ENCODE peak calls at places on chromosome 11, in six cellular contexts. One of them, this sample, is unnamed.
A peak's percentile ranks its signal among the peaks of the same experiment; 100 is the strongest.

GRCh38 chr11:86955674-86956522 is 703 bp upstream of the FZD4 start:
- DNase-seq in HepG2: peak; percentile 88
- DNase-seq in K562: peak; percentile 89
- DNase-seq in GM12891: peak; percentile 53
- DNase-seq in H1: no peak
- DNase-seq in GM12878: peak; percentile 5
- DNase-seq in this sample: peak; percentile 47

GRCh38 chr11:71151561-71151960 is 100.8 kb downstream of the SHANK2 start:
- DNase-seq in HepG2: no peak
- DNase-seq in K562: no peak
- DNase-seq in GM12891: no peak
- DNase-seq in H1: no peak
- DNase-seq in GM12878: no peak
- DNase-seq in this sample: no peak

GRCh38 chr11:110433393-110434333 is 3.9 kb downstream of the FDX1 start:
- DNase-seq in HepG2: peak; percentile 6
- DNase-seq in K562: peak; percentile 17
- DNase-seq in GM12891: no peak
- DNase-seq in H1: no peak
- DNase-seq in GM12878: no peak
- DNase-seq in this sample: no peak

GRCh38 chr11:127996825-127997224 is 590.5 kb downstream of the ETS1 start:
- DNase-seq in HepG2: no peak
- DNase-seq in K562: no peak
- DNase-seq in GM12891: no peak
- DNase-seq in H1: no peak
- DNase-seq in GM12878: no peak
- DNase-seq in this sample: no peak

GRCh38 chr11:129881570-129882170 is 13.7 kb downstream of the NFRKB start:
- DNase-seq in HepG2: peak; percentile 30
- DNase-seq in K562: peak; percentile 56
- DNase-seq in GM12891: peak; percentile 50
- DNase-seq in H1: no peak
- DNase-seq in GM12878: no peak
- DNase-seq in this sample: peak; percentile 27

GRCh38 chr11:58490827-58491226 is 17.1 kb downstream of the OR5B21 start:
- DNase-seq in HepG2: no peak
- DNase-seq in K562: no peak
- DNase-seq in GM12891: no peak
- DNase-seq in H1: no peak
- DNase-seq in GM12878: no peak
- DNase-seq in this sample: no peak

GRCh38 chr11:122099345-122100045 is 16.5 kb downstream of the BLID start:
- DNase-seq in HepG2: no peak
- DNase-seq in K562: no peak
- DNase-seq in GM12891: no peak
- DNase-seq in H1: no peak
- DNase-seq in GM12878: no peak
- DNase-seq in this sample: no peak

GRCh38 chr11:58654079-58654907 is 31.8 kb downstream of the CNTF start:
- DNase-seq in HepG2: peak; percentile 59
- DNase-seq in K562: peak; percentile 58
- DNase-seq in GM12891: peak; percentile 25
- DNase-seq in H1: peak; percentile 69
- DNase-seq in GM12878: peak; percentile 38
- DNase-seq in this sample: peak; percentile 27

GRCh38 chr11:93089474-93090102 is 108.2 kb downstream of the SLC36A4 start:
- DNase-seq in HepG2: peak; percentile 17
- DNase-seq in K562: no peak
- DNase-seq in GM12891: no peak
- DNase-seq in H1: no peak
- DNase-seq in GM12878: no peak
- DNase-seq in this sample: no peak

GRCh38 chr11:74463216-74463615 is 4.1 kb downstream of the KCNE3 start:
- DNase-seq in HepG2: no peak
- DNase-seq in K562: no peak
- DNase-seq in GM12891: no peak
- DNase-seq in H1: no peak
- DNase-seq in GM12878: no peak
- DNase-seq in this sample: no peak

GRCh38 chr11:74462631-74463030 is 4.7 kb downstream of the KCNE3 start:
- DNase-seq in HepG2: no peak
- DNase-seq in K562: no peak
- DNase-seq in GM12891: no peak
- DNase-seq in H1: no peak
- DNase-seq in GM12878: no peak
- DNase-seq in this sample: no peak

GRCh38 chr11:74460065-74460464 is 7.3 kb downstream of the KCNE3 start:
- DNase-seq in HepG2: no peak
- DNase-seq in K562: peak; percentile 34
- DNase-seq in GM12891: no peak
- DNase-seq in H1: no peak
- DNase-seq in GM12878: no peak
- DNase-seq in this sample: no peak

GRCh38 chr11:74460481-74461154 is 6.7 kb downstream of the KCNE3 start:
- DNase-seq in HepG2: no peak
- DNase-seq in K562: peak; percentile 46
- DNase-seq in GM12891: no peak
- DNase-seq in H1: no peak
- DNase-seq in GM12878: no peak
- DNase-seq in this sample: no peak

GRCh38 chr11:74462009-74462408 is 5.3 kb downstream of the KCNE3 start:
- DNase-seq in HepG2: peak; percentile 66
- DNase-seq in K562: peak; percentile 60
- DNase-seq in GM12891: no peak
- DNase-seq in H1: no peak
- DNase-seq in GM12878: no peak
- DNase-seq in this sample: no peak
- TF ChIP-seq POLR2A in HepG2: peak; percentile 44
- TF ChIP-seq POLR2A in K562: no peak
- TF ChIP-seq POLR2A in GM12891: no peak
- TF ChIP-seq POLR2A in H1: no peak
- TF ChIP-seq POLR2A in GM12878: no peak
- TF ChIP-seq POLR2A in this sample: no peak

GRCh38 chr11:17848709-17849108 is 114.1 kb downstream of the KCNC1 start:
- DNase-seq in HepG2: no peak
- DNase-seq in K562: peak; percentile 21
- DNase-seq in GM12891: no peak
- DNase-seq in H1: no peak
- DNase-seq in GM12878: no peak
- DNase-seq in this sample: no peak

GRCh38 chr11:17845431-17845881 is 110.9 kb downstream of the KCNC1 start:
- DNase-seq in HepG2: no peak
- DNase-seq in K562: no peak
- DNase-seq in GM12891: no peak
- DNase-seq in H1: no peak
- DNase-seq in GM12878: no peak
- DNase-seq in this sample: no peak

GRCh38 chr11:17852246-17852645 is 117.7 kb downstream of the KCNC1 start:
- DNase-seq in HepG2: no peak
- DNase-seq in K562: no peak
- DNase-seq in GM12891: no peak
- DNase-seq in H1: no peak
- DNase-seq in GM12878: no peak
- DNase-seq in this sample: no peak

GRCh38 chr11:17851697-17852096 is 117.1 kb downstream of the KCNC1 start:
- DNase-seq in HepG2: no peak
- DNase-seq in K562: no peak
- DNase-seq in GM12891: no peak
- DNase-seq in H1: no peak
- DNase-seq in GM12878: no peak
- DNase-seq in this sample: no peak

GRCh38 chr11:17846852-17847453 is 112.4 kb downstream of the KCNC1 start:
- DNase-seq in HepG2: no peak
- DNase-seq in K562: peak; percentile 17
- DNase-seq in GM12891: no peak
- DNase-seq in H1: no peak
- DNase-seq in GM12878: no peak
- DNase-seq in this sample: no peak
- TF ChIP-seq TAF1 in HepG2: no peak
- TF ChIP-seq TAF1 in K562: no peak
- TF ChIP-seq TAF1 in GM12891: no peak
- TF ChIP-seq TAF1 in H1: no peak
- TF ChIP-seq TAF1 in GM12878: no peak
- TF ChIP-seq TAF1 in this sample: no peak

DNA sequence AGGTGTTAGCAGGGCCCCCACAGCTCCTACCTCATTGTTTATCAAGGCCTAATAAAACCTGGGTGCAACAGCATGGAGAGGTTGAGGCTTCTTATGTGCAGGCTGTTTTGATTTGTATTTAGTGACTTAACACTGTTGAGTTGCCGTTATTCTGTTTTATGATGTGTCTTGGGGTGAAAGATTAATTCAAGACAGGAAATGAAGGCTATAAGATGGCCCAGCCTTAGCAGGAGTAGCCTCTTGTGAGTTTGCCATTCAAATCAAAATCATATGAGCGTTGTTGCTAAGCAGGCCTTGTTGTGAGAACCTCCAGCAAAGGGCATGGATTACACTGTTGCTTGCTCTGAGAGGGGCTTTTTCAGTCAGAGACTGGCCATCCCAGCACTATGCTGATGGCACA is 31.8 kb downstream of the MICAL2 start:
- DNase-seq in HepG2: no peak
- DNase-seq in K562: no peak
- DNase-seq in GM12891: no peak
- DNase-seq in H1: no peak
- DNase-seq in GM12878: no peak
- DNase-seq in this sample: no peak
- TF ChIP-seq POLR2AphosphoS5 in HepG2: no peak
- TF ChIP-seq POLR2AphosphoS5 in K562: no peak
- TF ChIP-seq POLR2AphosphoS5 in GM12891: no peak
- TF ChIP-seq POLR2AphosphoS5 in H1: no peak
- TF ChIP-seq POLR2AphosphoS5 in GM12878: no peak
- TF ChIP-seq POLR2AphosphoS5 in this sample: no peak

GRCh38 chr11:67464411-67465189 is 4.5 kb downstream of the TMEM134 start:
- DNase-seq in HepG2: peak; percentile 86
- DNase-seq in K562: peak; percentile 95
- DNase-seq in GM12891: peak; percentile 92
- DNase-seq in H1: peak; percentile 63
- DNase-seq in GM12878: peak; percentile 65
- DNase-seq in this sample: peak; percentile 95
- TF ChIP-seq POLR2A in HepG2: peak; percentile 89
- TF ChIP-seq POLR2A in K562: peak; percentile 78
- TF ChIP-seq POLR2A in GM12891: peak; percentile 78
- TF ChIP-seq POLR2A in H1: peak; percentile 83
- TF ChIP-seq POLR2A in GM12878: peak; percentile 95
- TF ChIP-seq POLR2A in this sample: peak; percentile 85

GRCh38 chr11:117716652-117717440 is 80.2 kb downstream of the DSCAML1 start:
- DNase-seq in HepG2: no peak
- DNase-seq in K562: no peak
- DNase-seq in GM12891: no peak
- DNase-seq in H1: no peak
- DNase-seq in GM12878: no peak
- DNase-seq in this sample: no peak
- TF ChIP-seq TAF1 in HepG2: no peak
- TF ChIP-seq TAF1 in K562: no peak
- TF ChIP-seq TAF1 in GM12891: no peak
- TF ChIP-seq TAF1 in H1: no peak
- TF ChIP-seq TAF1 in GM12878: no peak
- TF ChIP-seq TAF1 in this sample: no peak

DNA sequence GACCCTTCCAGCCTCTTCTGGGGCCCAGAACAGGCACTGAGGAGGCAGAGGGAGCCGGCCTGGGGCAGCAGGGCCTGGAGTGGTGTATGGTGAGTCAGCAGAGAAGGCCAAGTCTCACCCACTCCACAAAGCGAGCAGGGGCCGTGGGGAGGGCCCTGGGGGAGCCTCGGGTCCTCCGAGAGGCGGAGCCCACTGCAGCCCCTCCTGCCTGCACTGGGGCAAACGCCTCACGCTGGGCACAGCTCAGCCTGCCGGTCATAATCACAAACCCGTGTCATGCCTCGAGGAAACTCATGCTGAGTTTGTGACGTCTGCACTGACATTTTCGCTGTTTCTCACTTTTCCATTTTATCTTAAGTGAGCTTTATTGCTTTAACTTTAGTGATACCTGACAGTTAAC is 38.4 kb downstream of the TOLLIP start:
- DNase-seq in HepG2: no peak
- DNase-seq in K562: peak; percentile 47
- DNase-seq in GM12891: no peak
- DNase-seq in H1: no peak
- DNase-seq in GM12878: no peak
- DNase-seq in this sample: no peak
- TF ChIP-seq POLR2AphosphoS5 in HepG2: no peak
- TF ChIP-seq POLR2AphosphoS5 in K562: no peak
- TF ChIP-seq POLR2AphosphoS5 in GM12891: no peak
- TF ChIP-seq POLR2AphosphoS5 in H1: no peak
- TF ChIP-seq POLR2AphosphoS5 in GM12878: no peak
- TF ChIP-seq POLR2AphosphoS5 in this sample: no peak

DNA sequence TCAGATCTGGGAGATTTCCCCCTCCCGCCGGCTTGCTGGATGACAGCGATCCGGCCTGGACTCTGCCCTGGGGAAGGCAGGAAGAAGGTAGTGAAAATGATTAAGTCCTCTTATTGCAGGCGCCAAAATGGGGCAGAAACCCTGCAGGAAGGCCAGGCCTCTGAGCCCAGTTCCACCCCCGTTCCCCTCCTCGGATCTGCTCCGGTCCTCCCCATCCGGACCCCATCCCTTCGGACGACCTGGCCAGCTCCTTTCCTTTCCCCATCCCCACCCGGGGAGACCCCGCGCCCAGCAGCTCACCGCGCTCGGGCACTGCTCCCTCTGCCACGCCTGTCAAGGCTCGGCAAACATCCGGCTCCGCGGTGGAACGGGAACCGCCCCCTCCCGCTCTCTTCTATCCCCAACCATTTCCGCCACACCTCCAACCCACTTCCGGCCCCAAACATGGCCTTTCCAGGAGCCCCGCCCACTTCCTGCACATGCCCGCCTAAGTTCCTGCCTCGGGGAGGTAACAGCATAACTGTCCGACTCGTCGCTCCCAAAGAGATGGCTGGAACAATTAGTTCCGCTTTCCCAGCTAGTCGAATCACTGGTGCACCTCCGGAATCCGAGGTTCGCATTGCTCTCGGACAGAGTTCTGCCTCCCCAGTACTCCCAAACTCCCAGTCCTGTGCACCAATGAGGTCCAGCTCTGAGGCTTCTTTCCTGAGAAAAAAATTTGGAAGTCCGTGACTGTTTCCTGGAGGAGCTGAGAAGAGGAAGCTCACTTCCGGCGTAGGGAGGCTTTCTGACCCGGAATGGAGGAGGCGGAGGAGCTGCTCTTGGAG is at the start of the genes ARHGAP1 and ZNF408:
- DNase-seq in HepG2: peak; percentile 97
- DNase-seq in K562: peak; percentile 93
- DNase-seq in GM12891: peak; percentile 90
- DNase-seq in H1: peak; percentile 96
- DNase-seq in GM12878: peak; percentile 96
- DNase-seq in this sample: peak; percentile 89
- TF ChIP-seq POLR2A in HepG2: peak; percentile 98
- TF ChIP-seq POLR2A in K562: peak; percentile 91
- TF ChIP-seq POLR2A in GM12891: peak; percentile 84
- TF ChIP-seq POLR2A in H1: peak; percentile 77
- TF ChIP-seq POLR2A in GM12878: peak; percentile 91
- TF ChIP-seq POLR2A in this sample: peak; percentile 81